ENCODE peak calls at places on chromosomes 12 and 14, in five cellular contexts. One of them, this sample, is unnamed.

GRCh38 chr12:76455582-76456345 is 103.8 kb downstream of the OSBPL8 start:
- DNase-seq in A549: peak
- DNase-seq in astrocyte of the spinal cord: peak
- DNase-seq in GM23248: peak
- DNase-seq in HCT116: peak
- DNase-seq in this sample: peak

GRCh38 chr14:67650694-67651093 is 23.7 kb downstream of the VTI1B start:
- DNase-seq in HCT116: no peak
- DNase-seq in GM23248: peak
- DNase-seq in A549: no peak
- DNase-seq in astrocyte of the spinal cord: no peak
- DNase-seq in this sample: peak

GRCh38 chr12:128007250-128007649 is 259.7 kb upstream of the TMEM132C start:
- DNase-seq in GM23248: no peak
- DNase-seq in astrocyte of the spinal cord: no peak
- DNase-seq in HCT116: no peak
- DNase-seq in A549: no peak
- DNase-seq in this sample: no peak

GRCh38 chr12:6323340-6323994 is 13.0 kb downstream of the PLEKHG6 start:
- DNase-seq in GM23248: peak
- DNase-seq in HCT116: peak
- DNase-seq in A549: peak
- DNase-seq in astrocyte of the spinal cord: peak
- DNase-seq in this sample: peak

GRCh38 chr12:4270016-4270669 is 3.4 kb upstream of the CCND2 start:
- DNase-seq in HCT116: no peak
- DNase-seq in GM23248: no peak
- DNase-seq in A549: no peak
- DNase-seq in astrocyte of the spinal cord: no peak
- DNase-seq in this sample: no peak

GRCh38 chr12:56487448-56488040 is 417 bp downstream of the GLS2 start:
- DNase-seq in A549: no peak
- DNase-seq in HCT116: no peak
- DNase-seq in astrocyte of the spinal cord: no peak
- DNase-seq in GM23248: peak
- DNase-seq in this sample: peak

GRCh38 chr12:104605685-104606084 is 148.9 kb downstream of the CHST11 start:
- DNase-seq in astrocyte of the spinal cord: no peak
- DNase-seq in GM23248: peak
- DNase-seq in HCT116: no peak
- DNase-seq in A549: no peak
- DNase-seq in this sample: peak

GRCh38 chr14:29240046-29240445 is 473.5 kb downstream of the FOXG1 start:
- DNase-seq in GM23248: peak
- DNase-seq in HCT116: no peak
- DNase-seq in astrocyte of the spinal cord: peak
- DNase-seq in A549: no peak
- DNase-seq in this sample: peak

GRCh38 chr12:106288510-106289195 is 13.9 kb upstream of the TCP11L2 start:
- DNase-seq in HCT116: peak
- DNase-seq in GM23248: peak
- DNase-seq in astrocyte of the spinal cord: peak
- DNase-seq in A549: peak
- DNase-seq in this sample: peak

GRCh38 chr12:115918763-115919162 is 358.7 kb downstream of the MED13L start:
- DNase-seq in GM23248: no peak
- DNase-seq in astrocyte of the spinal cord: no peak
- DNase-seq in HCT116: no peak
- DNase-seq in A549: no peak
- DNase-seq in this sample: no peak

GRCh38 chr12:75638792-75639191 is 127.4 kb upstream of the KRR1 start:
- DNase-seq in astrocyte of the spinal cord: no peak
- DNase-seq in A549: no peak
- DNase-seq in GM23248: no peak
- DNase-seq in HCT116: no peak
- DNase-seq in this sample: no peak

GRCh38 chr14:101114726-101115481 is 211.4 kb upstream of the RTL1 start:
- DNase-seq in A549: no peak
- DNase-seq in astrocyte of the spinal cord: no peak
- DNase-seq in GM23248: no peak
- DNase-seq in HCT116: no peak
- DNase-seq in this sample: no peak

GRCh38 chr12:87793134-87793533 is 236.1 kb downstream of the C12orf50 start:
- DNase-seq in A549: no peak
- DNase-seq in HCT116: no peak
- DNase-seq in GM23248: peak
- DNase-seq in astrocyte of the spinal cord: peak
- DNase-seq in this sample: peak

GRCh38 chr12:77299910-77300772 is 234.8 kb upstream of the E2F7 start:
- DNase-seq in GM23248: peak
- DNase-seq in A549: no peak
- DNase-seq in HCT116: no peak
- DNase-seq in astrocyte of the spinal cord: peak
- DNase-seq in this sample: peak

GRCh38 chr14:60183724-60184596 is 18.8 kb upstream of the DHRS7 start:
- DNase-seq in astrocyte of the spinal cord: peak
- DNase-seq in GM23248: peak
- DNase-seq in HCT116: peak
- DNase-seq in A549: peak
- DNase-seq in this sample: peak

GRCh38 chr12:107485731-107486130 is 199.9 kb upstream of the PWP1 start:
- DNase-seq in A549: no peak
- DNase-seq in astrocyte of the spinal cord: no peak
- DNase-seq in HCT116: no peak
- DNase-seq in GM23248: no peak
- DNase-seq in this sample: no peak

GRCh38 chr12:11728154-11728755 is 78.8 kb downstream of the ETV6 start:
- DNase-seq in GM23248: no peak
- DNase-seq in astrocyte of the spinal cord: no peak
- DNase-seq in HCT116: no peak
- DNase-seq in A549: no peak
- DNase-seq in this sample: peak

GRCh38 chr12:57166971-57167371 is 19.6 kb upstream of the LRP1-AS start:
- DNase-seq in A549: peak
- DNase-seq in GM23248: peak
- DNase-seq in HCT116: no peak
- DNase-seq in astrocyte of the spinal cord: peak
- DNase-seq in this sample: peak

GRCh38 chr14:83828406-83828805 is 1701.5 kb upstream of the FLRT2 start:
- DNase-seq in HCT116: no peak
- DNase-seq in A549: no peak
- DNase-seq in astrocyte of the spinal cord: no peak
- DNase-seq in GM23248: no peak
- DNase-seq in this sample: peak

GRCh38 chr12:131608740-131609665 is 101.9 kb upstream of the SFSWAP start:
- DNase-seq in HCT116: peak
- DNase-seq in GM23248: peak
- DNase-seq in A549: peak
- DNase-seq in astrocyte of the spinal cord: no peak
- DNase-seq in this sample: peak

GRCh38 chr12:66280573-66280972 is 21.7 kb upstream of the HELB start:
- DNase-seq in HCT116: no peak
- DNase-seq in astrocyte of the spinal cord: no peak
- DNase-seq in GM23248: no peak
- DNase-seq in A549: no peak
- DNase-seq in this sample: no peak

GRCh38 chr12:58500399-58500798 is 419.9 kb downstream of the LRIG3 start:
- DNase-seq in GM23248: peak
- DNase-seq in astrocyte of the spinal cord: no peak
- DNase-seq in A549: no peak
- DNase-seq in HCT116: no peak
- DNase-seq in this sample: no peak

GRCh38 chr12:121649819-121650353 is 19.6 kb downstream of the MORN3 start:
- DNase-seq in HCT116: no peak
- DNase-seq in astrocyte of the spinal cord: no peak
- DNase-seq in A549: no peak
- DNase-seq in GM23248: no peak
- DNase-seq in this sample: no peak

GRCh38 chr12:119683413-119683812 is 15.5 kb downstream of the PRKAB1 start:
- DNase-seq in astrocyte of the spinal cord: peak
- DNase-seq in HCT116: no peak
- DNase-seq in A549: no peak
- DNase-seq in GM23248: peak
- DNase-seq in this sample: peak

DNA sequence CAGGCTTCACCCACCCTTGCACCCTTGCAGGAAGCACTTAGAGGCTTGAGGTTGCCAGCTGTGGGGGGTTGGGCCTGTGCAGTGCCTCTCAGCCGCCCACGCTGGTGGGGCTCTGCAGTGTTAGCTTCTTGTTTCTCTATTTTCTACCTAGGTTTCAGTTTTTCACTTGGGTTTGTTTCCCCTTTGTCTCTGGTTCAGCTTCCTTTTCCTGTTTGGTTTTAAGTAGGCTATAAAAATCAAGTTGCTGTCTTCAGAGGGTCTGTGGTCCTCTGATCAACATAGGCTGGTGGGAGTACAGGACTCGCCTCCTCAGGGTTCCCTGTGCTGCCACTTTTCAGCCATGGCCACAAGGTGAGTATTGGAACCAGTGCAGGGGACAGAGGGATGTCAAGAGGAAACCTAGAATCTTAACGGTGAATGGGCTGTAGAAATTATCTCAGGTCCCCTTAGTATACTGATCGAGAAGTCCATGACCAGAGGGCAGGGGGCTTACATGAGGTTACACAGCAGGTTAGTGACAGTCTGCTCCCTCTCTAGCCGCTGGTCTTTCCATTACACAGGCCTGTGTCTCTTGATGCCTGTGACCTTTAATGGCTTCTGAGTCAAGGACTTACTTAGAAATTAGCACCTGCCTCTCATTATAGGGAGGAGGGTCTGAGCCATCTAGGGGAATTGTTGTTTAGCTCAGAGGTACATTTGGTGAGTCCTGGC is at the start of gene EVL:
- DNase-seq in astrocyte of the spinal cord: no peak
- DNase-seq in A549: no peak
- DNase-seq in GM23248: no peak
- DNase-seq in HCT116: no peak
- DNase-seq in this sample: no peak
- H3K4me3 ChIP-seq in astrocyte of the spinal cord: no peak
- H3K4me3 ChIP-seq in A549: no peak
- H3K4me3 ChIP-seq in GM23248: no peak
- H3K4me3 ChIP-seq in HCT116: no peak
- H3K4me3 ChIP-seq in this sample: no peak

GRCh38 chr12:101966496-101966895 is 89.1 kb downstream of the DRAM1 start:
- DNase-seq in astrocyte of the spinal cord: no peak
- DNase-seq in GM23248: no peak
- DNase-seq in HCT116: no peak
- DNase-seq in A549: no peak
- DNase-seq in this sample: no peak

GRCh38 chr12:101962486-101962885 is 85.1 kb downstream of the DRAM1 start:
- DNase-seq in astrocyte of the spinal cord: no peak
- DNase-seq in A549: no peak
- DNase-seq in HCT116: no peak
- DNase-seq in GM23248: peak
- DNase-seq in this sample: peak

GRCh38 chr12:101967506-101967905 is 90.1 kb downstream of the DRAM1 start:
- DNase-seq in GM23248: no peak
- DNase-seq in A549: no peak
- DNase-seq in HCT116: no peak
- DNase-seq in astrocyte of the spinal cord: no peak
- DNase-seq in this sample: no peak

GRCh38 chr12:101959607-101960006 is 82.2 kb downstream of the DRAM1 start:
- DNase-seq in astrocyte of the spinal cord: no peak
- DNase-seq in HCT116: no peak
- DNase-seq in A549: no peak
- DNase-seq in GM23248: no peak
- DNase-seq in this sample: no peak

GRCh38 chr12:101963703-101964102 is 86.3 kb downstream of the DRAM1 start:
- DNase-seq in A549: no peak
- DNase-seq in astrocyte of the spinal cord: no peak
- DNase-seq in GM23248: no peak
- DNase-seq in HCT116: no peak
- DNase-seq in this sample: no peak
- H3K4me3 ChIP-seq in A549: no peak
- H3K4me3 ChIP-seq in astrocyte of the spinal cord: no peak
- H3K4me3 ChIP-seq in GM23248: no peak
- H3K4me3 ChIP-seq in HCT116: no peak
- H3K4me3 ChIP-seq in this sample: no peak

GRCh38 chr14:77590845-77591506 is 25.5 kb downstream of the SPTLC2 start:
- DNase-seq in GM23248: no peak
- DNase-seq in astrocyte of the spinal cord: no peak
- DNase-seq in A549: no peak
- DNase-seq in HCT116: no peak
- DNase-seq in this sample: no peak
- H3K4me3 ChIP-seq in GM23248: no peak
- H3K4me3 ChIP-seq in astrocyte of the spinal cord: no peak
- H3K4me3 ChIP-seq in A549: no peak
- H3K4me3 ChIP-seq in HCT116: no peak
- H3K4me3 ChIP-seq in this sample: no peak

GRCh38 chr12:54393350-54393655 is 8.8 kb upstream of the ZNF385A start:
- DNase-seq in A549: no peak
- DNase-seq in HCT116: no peak
- DNase-seq in GM23248: no peak
- DNase-seq in astrocyte of the spinal cord: no peak
- DNase-seq in this sample: no peak
- H3K4me3 ChIP-seq in A549: no peak
- H3K4me3 ChIP-seq in HCT116: no peak
- H3K4me3 ChIP-seq in GM23248: no peak
- H3K4me3 ChIP-seq in astrocyte of the spinal cord: no peak
- H3K4me3 ChIP-seq in this sample: no peak

GRCh38 chr12:10408842-10409241 is 715 bp downstream of the KLRC4 start:
- DNase-seq in astrocyte of the spinal cord: no peak
- DNase-seq in A549: no peak
- DNase-seq in HCT116: no peak
- DNase-seq in GM23248: no peak
- DNase-seq in this sample: no peak
- H3K4me3 ChIP-seq in astrocyte of the spinal cord: no peak
- H3K4me3 ChIP-seq in A549: no peak
- H3K4me3 ChIP-seq in HCT116: no peak
- H3K4me3 ChIP-seq in GM23248: no peak
- H3K4me3 ChIP-seq in this sample: no peak

This sample was measured in fibroblast of lung.